ENCODE peak calls at places on chromosomes 1 and 21, in seven cellular contexts. One of them, this sample, is unnamed.

GRCh38 chr21:14376854-14377253 is 6.1 kb downstream of the HSPA13 start:
- DNase-seq in SJSA1: no peak
- DNase-seq in Kasumi-1: peak
- DNase-seq in foreskin keratinocyte: no peak
- DNase-seq in GM20000: no peak
- DNase-seq in kidney glomerular epithelial cell: no peak
- DNase-seq in activated T-cell treated with anti-CD3 and anti-CD28 coated beads for 1 hour: no peak
- DNase-seq in this sample: no peak

GRCh38 chr1:104648269-104648691 is 898.6 kb downstream of the AMY1C start:
- DNase-seq in SJSA1: no peak
- DNase-seq in Kasumi-1: peak
- DNase-seq in foreskin keratinocyte: peak
- DNase-seq in GM20000: peak
- DNase-seq in kidney glomerular epithelial cell: no peak
- DNase-seq in activated T-cell treated with anti-CD3 and anti-CD28 coated beads for 1 hour: no peak
- DNase-seq in this sample: peak

GRCh38 chr1:247390116-247390791 is 25.7 kb upstream of the NLRP3 start:
- DNase-seq in SJSA1: peak
- DNase-seq in Kasumi-1: peak
- DNase-seq in foreskin keratinocyte: peak
- DNase-seq in GM20000: peak
- DNase-seq in kidney glomerular epithelial cell: peak
- DNase-seq in activated T-cell treated with anti-CD3 and anti-CD28 coated beads for 1 hour: peak
- DNase-seq in this sample: peak

GRCh38 chr1:163056832-163057231 is 12.3 kb upstream of the RGS4 start:
- DNase-seq in SJSA1: no peak
- DNase-seq in Kasumi-1: no peak
- DNase-seq in foreskin keratinocyte: no peak
- DNase-seq in GM20000: no peak
- DNase-seq in kidney glomerular epithelial cell: peak
- DNase-seq in activated T-cell treated with anti-CD3 and anti-CD28 coated beads for 1 hour: no peak
- DNase-seq in this sample: no peak

GRCh38 chr1:81391100-81391828 is 409.5 kb upstream of the ADGRL2 start:
- DNase-seq in SJSA1: no peak
- DNase-seq in Kasumi-1: no peak
- DNase-seq in foreskin keratinocyte: no peak
- DNase-seq in GM20000: no peak
- DNase-seq in kidney glomerular epithelial cell: no peak
- DNase-seq in activated T-cell treated with anti-CD3 and anti-CD28 coated beads for 1 hour: no peak
- DNase-seq in this sample: no peak

GRCh38 chr1:4847731-4848130 is 193.3 kb downstream of the AJAP1 start:
- DNase-seq in SJSA1: no peak
- DNase-seq in Kasumi-1: no peak
- DNase-seq in foreskin keratinocyte: no peak
- DNase-seq in GM20000: no peak
- DNase-seq in kidney glomerular epithelial cell: no peak
- DNase-seq in activated T-cell treated with anti-CD3 and anti-CD28 coated beads for 1 hour: no peak
- DNase-seq in this sample: no peak

GRCh38 chr1:30302808-30303310 is 420.5 kb downstream of the MATN1 start:
- DNase-seq in SJSA1: peak
- DNase-seq in Kasumi-1: no peak
- DNase-seq in foreskin keratinocyte: no peak
- DNase-seq in GM20000: no peak
- DNase-seq in kidney glomerular epithelial cell: no peak
- DNase-seq in activated T-cell treated with anti-CD3 and anti-CD28 coated beads for 1 hour: no peak
- DNase-seq in this sample: no peak

GRCh38 chr1:3070304-3070653 is 1.3 kb downstream of the PRDM16 start:
- DNase-seq in SJSA1: no peak
- DNase-seq in Kasumi-1: no peak
- DNase-seq in foreskin keratinocyte: no peak
- DNase-seq in GM20000: no peak
- DNase-seq in kidney glomerular epithelial cell: no peak
- DNase-seq in activated T-cell treated with anti-CD3 and anti-CD28 coated beads for 1 hour: no peak
- DNase-seq in this sample: no peak

GRCh38 chr1:236489710-236490377 is 33.9 kb upstream of the LGALS8 start:
- DNase-seq in SJSA1: no peak
- DNase-seq in Kasumi-1: peak
- DNase-seq in foreskin keratinocyte: peak
- DNase-seq in GM20000: peak
- DNase-seq in kidney glomerular epithelial cell: peak
- DNase-seq in activated T-cell treated with anti-CD3 and anti-CD28 coated beads for 1 hour: no peak
- DNase-seq in this sample: peak

This sample was measured in RCC 7860.